ENCODE peak calls at places on chromosomes 13 and 19, in six cellular contexts. P, O, A, N, K and F are unnamed samples.

GRCh38 chr19:3231288-3231687 is 6.8 kb downstream of the CELF5 start:
- DNase-seq in P (no peak), O (no peak), A (no peak), N (no peak), K (no peak), F (no peak)

GRCh38 chr13:50686547-50686946 is 156.9 kb downstream of the DLEU7 start:
- DNase-seq in P (no peak), O (no peak), A (no peak), N (no peak), K (no peak), F (no peak)

GRCh38 chr13:98972627-98973026 is 5.2 kb downstream of the DOCK9 start:
- DNase-seq in P (peak), O (no peak), A (no peak), N (no peak), K (no peak), F (peak)

GRCh38 chr19:3778899-3779723 is 7.1 kb downstream of the MATK start:
- DNase-seq in P (no peak), O (no peak), A (no peak), N (no peak), K (peak), F (no peak)

GRCh38 chr19:18776288-18776594 is 14.9 kb downstream of the COMP start:
- DNase-seq in P (no peak), O (no peak), A (no peak), N (no peak), K (peak), F (no peak)

GRCh38 chr19:46898731-46899130 is 37.9 kb downstream of the ARHGAP35 start:
- DNase-seq in P (no peak), O (no peak), A (no peak), N (no peak), K (no peak), F (no peak)

GRCh38 chr19:38514812-38515633 is 81.5 kb downstream of the RYR1 start:
- DNase-seq in P (peak), O (no peak), A (peak), N (peak), K (peak), F (peak)

GRCh38 chr13:21015284-21015683 is 46.1 kb downstream of the LATS2 start:
- DNase-seq in P (no peak), O (no peak), A (no peak), N (no peak), K (no peak), F (no peak)

GRCh38 chr19:18109731-18110671 is 12.4 kb downstream of the MAST3 start:
- DNase-seq in P (no peak), O (no peak), A (no peak), N (peak), K (peak), F (no peak)

GRCh38 chr13:46804391-46804815 is 7.4 kb upstream of the ESD start:
- DNase-seq in P (peak), O (no peak), A (no peak), N (peak), K (no peak), F (no peak)

GRCh38 chr13:42279986-42280385 is 8.0 kb downstream of the AKAP11 start:
- DNase-seq in P (no peak), O (no peak), A (no peak), N (no peak), K (no peak), F (no peak)

GRCh38 chr13:26721251-26721939 is 39.2 kb downstream of the GPR12 start:
- DNase-seq in P (no peak), O (no peak), A (no peak), N (no peak), K (no peak), F (no peak)

GRCh38 chr13:83286737-83287136 is 595.5 kb downstream of the SLITRK1 start:
- DNase-seq in P (no peak), O (no peak), A (no peak), N (no peak), K (no peak), F (no peak)

GRCh38 chr19:39192846-39193245 is 3.9 kb upstream of the NCCRP1 start:
- DNase-seq in P (no peak), O (no peak), A (no peak), N (no peak), K (no peak), F (no peak)

GRCh38 chr19:58134244-58134643 is 16.3 kb downstream of the ZNF329 start:
- DNase-seq in P (no peak), O (no peak), A (no peak), N (no peak), K (no peak), F (no peak)

GRCh38 chr19:55050749-55051532 is 12.0 kb downstream of the RDH13 start:
- DNase-seq in P (no peak), O (no peak), A (no peak), N (no peak), K (no peak), F (no peak)

GRCh38 chr19:54331626-54332025 is 7.3 kb downstream of the LILRA4 start:
- DNase-seq in P (no peak), O (no peak), A (no peak), N (no peak), K (no peak), F (no peak)

GRCh38 chr19:54462713-54463530 is 656 bp downstream of the LENG9 start:
- DNase-seq in P (no peak), O (no peak), A (no peak), N (peak), K (peak), F (no peak)

DNA sequence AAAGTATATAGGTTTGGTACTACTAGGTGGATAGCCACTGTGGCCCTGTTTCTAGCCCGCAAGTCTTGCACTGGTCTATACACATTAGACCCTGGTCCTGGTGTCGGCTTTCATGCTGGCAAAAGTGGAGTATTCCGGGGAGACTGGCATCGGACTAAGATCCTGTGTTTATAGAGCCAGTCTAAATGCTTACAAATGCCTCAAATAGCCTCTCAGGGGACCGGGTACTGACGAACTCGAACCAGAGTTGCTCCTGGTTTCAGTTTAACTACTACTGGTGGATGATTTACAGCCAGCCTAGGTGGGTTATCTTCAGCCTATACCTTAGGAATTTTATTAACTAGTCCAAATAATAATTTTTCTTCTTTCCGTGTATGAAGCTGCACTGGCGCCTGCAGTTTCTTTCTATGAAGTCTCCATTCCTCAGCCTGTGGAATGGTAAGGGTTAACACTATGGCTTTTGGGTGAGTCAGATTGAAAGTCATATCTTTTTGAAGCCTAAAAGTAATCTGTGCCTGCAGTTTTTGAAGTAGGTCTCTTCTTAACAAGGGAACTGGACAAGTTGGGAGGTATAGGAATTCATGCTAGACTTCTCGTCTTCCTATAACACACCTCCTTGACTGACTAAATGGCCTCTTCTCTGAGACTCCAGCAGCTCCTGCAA is 51.3 kb downstream of the OR10H4 start:
- DNase-seq in P (no peak), O (no peak), A (no peak), N (no peak), K (no peak), F (no peak)
- TF ChIP-seq YY1 in P (no peak), O (no peak), A (no peak), N (no peak), K (no peak), F (no peak)

GRCh38 chr13:45500492-45501174 is 35.9 kb downstream of the COG3 start:
- DNase-seq in P (peak), O (no peak), A (no peak), N (peak), K (no peak), F (no peak)
- TF ChIP-seq ZNF274 in P (no peak), O (no peak), A (no peak), N (no peak), K (no peak), F (no peak)

GRCh38 chr13:43879323-43880181 is at the start of the genes CCDC122 and LACC1:
- DNase-seq in P (no peak), O (no peak), A (no peak), N (peak), K (no peak), F (no peak)

GRCh38 chr13:43880930-43881329 is 1.2 kb downstream of the LACC1 start:
- DNase-seq in P (no peak), O (no peak), A (no peak), N (no peak), K (no peak), F (no peak)

GRCh38 chr13:43878897-43879322 is 630 bp downstream of the CCDC122 start:
- DNase-seq in P (no peak), O (peak), A (no peak), N (peak), K (no peak), F (no peak)

GRCh38 chr13:43881580-43881979 is 1.9 kb downstream of the LACC1 start:
- DNase-seq in P (no peak), O (no peak), A (no peak), N (no peak), K (no peak), F (no peak)

GRCh38 chr13:43880451-43880850 is 747 bp downstream of the LACC1 start:
- DNase-seq in P (no peak), O (no peak), A (no peak), N (no peak), K (no peak), F (no peak)
- H3K4me3 ChIP-seq in P (peak), O (peak), A (peak), N (peak), K (no peak), F (peak)

GRCh38 chr13:96816261-96816660 is 178.0 kb downstream of the OXGR1 start:
- DNase-seq in P (no peak), O (no peak), A (no peak), N (no peak), K (no peak), F (no peak)
- TF ChIP-seq YY1 in P (no peak), O (no peak), A (no peak), N (no peak), K (no peak), F (no peak)

DNA sequence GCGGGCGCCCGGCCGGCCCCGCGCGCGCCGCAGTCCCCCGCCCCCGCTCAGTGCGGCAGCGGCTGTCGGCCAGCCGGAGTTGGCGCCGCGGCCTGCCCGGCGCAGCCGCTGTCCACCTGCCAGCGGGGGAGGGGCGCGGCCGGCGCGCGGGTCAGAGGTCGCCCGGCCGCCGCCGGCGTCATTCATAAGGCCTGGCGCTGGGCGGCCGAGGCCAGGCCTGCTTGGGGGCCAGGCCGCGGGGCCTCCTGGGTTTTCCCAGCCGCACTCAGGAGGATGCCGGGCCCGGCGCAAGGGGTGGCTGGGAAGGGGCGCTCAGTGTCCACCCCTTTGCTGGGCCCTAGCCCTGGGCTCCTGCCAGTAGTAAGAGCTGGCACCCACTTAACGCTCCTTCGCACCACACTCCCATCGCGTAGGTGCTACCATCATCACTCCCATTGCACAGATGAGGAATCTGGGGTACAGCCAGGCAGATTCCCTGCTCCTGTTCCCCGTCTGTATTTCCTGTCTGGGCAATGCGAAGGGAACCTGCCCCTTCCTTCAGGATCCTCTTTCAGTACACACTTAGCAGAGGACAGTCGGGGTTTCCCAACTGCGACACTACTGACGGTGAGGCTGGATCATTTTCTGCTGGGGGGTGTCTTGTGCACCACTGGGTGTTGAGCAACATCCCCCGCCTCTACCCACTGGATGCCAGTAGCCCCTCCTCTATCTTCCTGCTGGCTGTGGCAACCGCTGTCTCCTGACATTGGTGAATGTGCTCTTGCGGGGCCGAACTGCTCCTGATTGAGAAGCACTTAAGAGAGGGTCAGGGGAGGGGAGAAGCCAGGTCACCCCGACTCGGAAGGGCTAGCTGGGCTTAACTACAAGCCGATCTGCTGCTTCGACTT is 846 bp upstream of the PRKACA start:
- DNase-seq in P (no peak), O (no peak), A (no peak), N (peak), K (no peak), F (no peak)
- TF ChIP-seq ZNF274 in P (no peak), O (no peak), A (no peak), N (peak), K (no peak), F (no peak)

GRCh38 chr13:32846556-32846955 is 169.7 kb upstream of the KL start:
- DNase-seq in P (no peak), O (no peak), A (peak), N (no peak), K (no peak), F (no peak)
- H3K4me3 ChIP-seq in P (no peak), O (no peak), A (no peak), N (no peak), K (no peak), F (no peak)